ENCODE peak calls at places on chromosomes 11 and 22, in four cellular contexts. O is activated CD8-positive, alpha-beta T cell treated with anti-CD3 and anti-CD28 coated beads for 36 hours; P is PC-3; Y is Right ventricle myocardium superior. L is an unnamed sample.

GRCh38 chr11:67731583-67731982 is 57.2 kb upstream of the ALDH3B2 start:
- ATAC-seq in P (no peak), Y (no peak), O (no peak), L (no peak)

GRCh38 chr11:47863189-47863892 is 15.2 kb upstream of the NUP160 start:
- ATAC-seq in Y (peak), P (peak), O (peak), L (peak)

GRCh38 chr11:15775051-15775541 is 581.2 kb downstream of the SOX6 start:
- ATAC-seq in Y (peak), O (no peak), P (no peak), L (no peak)

GRCh38 chr11:82818399-82819043 is 81.7 kb downstream of the PRCP start:
- ATAC-seq in O (no peak), P (no peak), Y (no peak), L (no peak)

GRCh38 chr11:118295199-118295598 is 9.3 kb upstream of the CD3E start:
- ATAC-seq in P (peak), O (peak), Y (no peak), L (no peak)

GRCh38 chr11:76568144-76568543 is 102.4 kb downstream of the LRRC32 start:
- ATAC-seq in O (no peak), Y (no peak), P (no peak), L (no peak)

GRCh38 chr11:109845437-109845836 is 247.8 kb upstream of the ZC3H12C start:
- ATAC-seq in O (no peak), Y (no peak), P (no peak), L (no peak)

GRCh38 chr22:48581821-48582469 is 1245.7 kb downstream of the BRD1 start:
- ATAC-seq in P (no peak), O (no peak), Y (no peak), L (no peak)

GRCh38 chr11:93053864-93054263 is 84.4 kb downstream of the MTNR1B start:
- ATAC-seq in Y (no peak), O (no peak), P (no peak), L (no peak)

GRCh38 chr22:19948057-19948760 is 6.6 kb upstream of the TXNRD2 start:
- ATAC-seq in O (no peak), P (no peak), Y (no peak), L (no peak)

GRCh38 chr22:19845369-19845722 is 9.3 kb downstream of the GNB1L start:
- ATAC-seq in Y (no peak), O (peak), P (no peak), L (no peak)

GRCh38 chr11:74444173-74444832 is 23.0 kb downstream of the KCNE3 start:
- ATAC-seq in O (no peak), Y (peak), P (no peak), L (no peak)

GRCh38 chr22:45216133-45217003 is 24.3 kb downstream of the KIAA0930 start:
- ATAC-seq in Y (no peak), O (no peak), P (no peak), L (no peak)

GRCh38 chr22:46797355-46797754 is 34.9 kb downstream of the TBC1D22A start:
- ATAC-seq in Y (no peak), O (no peak), P (no peak), L (no peak)

GRCh38 chr11:61917043-61917356 is 366 bp downstream of the RAB3IL1 start:
- ATAC-seq in O (peak), P (peak), Y (no peak), L (peak)

GRCh38 chr11:61888043-61888442 is 3.3 kb downstream of the FADS3 start:
- ATAC-seq in Y (peak), P (no peak), O (no peak), L (peak)

L was measured in gastroesophageal sphincter.